ENCODE peak calls at places on chromosomes 11 and 22, in ten cellular contexts. J is neural progenitor cell, C is GM03348, B is D341Med, F is ACHN, H is GM23248, Y is cardiac fibroblast, W is adipocyte, Z is amniotic stem cell, S is IMR-90. G is an unnamed sample.

GRCh38 chr11:40273192-40273732 is 1186.2 kb downstream of the LRRC4C start:
- DNase-seq in J (no peak), C (no peak), B (no peak), F (no peak), H (no peak), Y (no peak), W (no peak), Z (no peak), S (no peak), G (no peak)

GRCh38 chr11:93567406-93567819 is 24.2 kb upstream of the SMCO4 start:
- DNase-seq in J (no peak), C (peak; percentile 29), B (no peak), F (no peak), H (peak; percentile 35), Y (peak; percentile 16), W (no peak), Z (no peak), S (no peak), G (no peak)

GRCh38 chr11:77205467-77206263 is 77.6 kb downstream of the MYO7A start:
- DNase-seq in J (no peak), C (no peak), B (no peak), F (no peak), H (no peak), Y (no peak), W (no peak), Z (no peak), S (no peak), G (no peak)

GRCh38 chr22:44797181-44797720 is 44.9 kb downstream of the ARHGAP8 start:
- DNase-seq in J (no peak), C (no peak), B (no peak), F (no peak), H (no peak), Y (no peak), W (no peak), Z (no peak), S (no peak), G (no peak)

GRCh38 chr22:38422615-38423511 is 32.1 kb downstream of the KCNJ4 start:
- DNase-seq in J (no peak), C (no peak), B (no peak), F (no peak), H (no peak), Y (no peak), W (no peak), Z (no peak), S (no peak), G (peak; percentile 35)

GRCh38 chr11:45926001-45926401 is 3.5 kb downstream of the LARGE2 start:
- DNase-seq in J (no peak), C (no peak), B (no peak), F (no peak), H (no peak), Y (no peak), W (no peak), Z (no peak), S (no peak), G (no peak)

GRCh38 chr11:44659641-44660040 is 67.1 kb upstream of the TSPAN18 start:
- DNase-seq in J (no peak), C (no peak), B (no peak), F (no peak), H (no peak), Y (no peak), W (peak; percentile 13), Z (no peak), S (no peak), G (no peak)

GRCh38 chr11:62449451-62449851 is 30.6 kb downstream of the SCGB1A1 start:
- DNase-seq in J (no peak), C (no peak), B (no peak), F (no peak), H (peak; percentile 10), Y (no peak), W (no peak), Z (no peak), S (no peak), G (no peak)

GRCh38 chr11:36388086-36388485 is 92.0 kb downstream of the PRR5L start:
- DNase-seq in J (no peak), C (no peak), B (no peak), F (no peak), H (no peak), Y (no peak), W (no peak), Z (no peak), S (no peak), G (no peak)

G was measured in NCI-H1092.